ENCODE peak calls at places on chromosomes 6 and 20, in seven cellular contexts. One of them, this sample, is unnamed.

GRCh38 chr6:90065173-90065572 is 170.9 kb downstream of the GJA10 start:
- DNase-seq in brain microvascular endothelial cell: no peak
- DNase-seq in dorsolateral prefrontal cortex: no peak
- DNase-seq in endothelial cell of umbilical vein: no peak
- DNase-seq in SK-N-SH: no peak
- DNase-seq in GM20000: no peak
- DNase-seq in Panc1: no peak
- DNase-seq in this sample: no peak

GRCh38 chr6:136628996-136629395 is 78.8 kb upstream of the MAP7 start:
- DNase-seq in brain microvascular endothelial cell: peak; percentile 55
- DNase-seq in dorsolateral prefrontal cortex: no peak
- DNase-seq in endothelial cell of umbilical vein: peak; percentile 36
- DNase-seq in SK-N-SH: no peak
- DNase-seq in GM20000: no peak
- DNase-seq in Panc1: no peak
- DNase-seq in this sample: no peak

GRCh38 chr20:64093013-64093503 is 8.9 kb upstream of the LKAAEAR1 start:
- DNase-seq in brain microvascular endothelial cell: no peak
- DNase-seq in dorsolateral prefrontal cortex: no peak
- DNase-seq in endothelial cell of umbilical vein: no peak
- DNase-seq in SK-N-SH: no peak
- DNase-seq in GM20000: no peak
- DNase-seq in Panc1: no peak
- DNase-seq in this sample: no peak

GRCh38 chr20:53828673-53829085 is 235.0 kb upstream of the ZNF217 start:
- DNase-seq in brain microvascular endothelial cell: peak; percentile 93
- DNase-seq in dorsolateral prefrontal cortex: no peak
- DNase-seq in endothelial cell of umbilical vein: peak; percentile 96
- DNase-seq in SK-N-SH: no peak
- DNase-seq in GM20000: no peak
- DNase-seq in Panc1: peak; percentile 67
- DNase-seq in this sample: no peak

GRCh38 chr6:21201673-21202430 is 391.7 kb upstream of the SOX4 start:
- DNase-seq in brain microvascular endothelial cell: no peak
- DNase-seq in dorsolateral prefrontal cortex: no peak
- DNase-seq in endothelial cell of umbilical vein: no peak
- DNase-seq in SK-N-SH: peak; percentile 47
- DNase-seq in GM20000: no peak
- DNase-seq in Panc1: no peak
- DNase-seq in this sample: no peak

GRCh38 chr20:20411382-20411781 is 43.5 kb downstream of the INSM1 start:
- DNase-seq in brain microvascular endothelial cell: no peak
- DNase-seq in dorsolateral prefrontal cortex: no peak
- DNase-seq in endothelial cell of umbilical vein: no peak
- DNase-seq in SK-N-SH: no peak
- DNase-seq in GM20000: no peak
- DNase-seq in Panc1: no peak
- DNase-seq in this sample: no peak

GRCh38 chr6:35737413-35738211 is 780 bp downstream of the ARMC12 start:
- DNase-seq in brain microvascular endothelial cell: peak; percentile 62
- DNase-seq in dorsolateral prefrontal cortex: no peak
- DNase-seq in endothelial cell of umbilical vein: peak; percentile 77
- DNase-seq in SK-N-SH: peak; percentile 79
- DNase-seq in GM20000: peak; percentile 73
- DNase-seq in Panc1: no peak
- DNase-seq in this sample: no peak

GRCh38 chr6:90285611-90286381 is 10.8 kb downstream of the BACH2 start:
- DNase-seq in brain microvascular endothelial cell: peak; percentile 92
- DNase-seq in dorsolateral prefrontal cortex: peak; percentile 81
- DNase-seq in endothelial cell of umbilical vein: peak; percentile 90
- DNase-seq in SK-N-SH: peak; percentile 36
- DNase-seq in GM20000: peak; percentile 41
- DNase-seq in Panc1: peak; percentile 59
- DNase-seq in this sample: no peak

GRCh38 chr6:113315879-113316278 is 541.3 kb upstream of the MARCKS start:
- DNase-seq in brain microvascular endothelial cell: no peak
- DNase-seq in dorsolateral prefrontal cortex: no peak
- DNase-seq in endothelial cell of umbilical vein: no peak
- DNase-seq in SK-N-SH: no peak
- DNase-seq in GM20000: no peak
- DNase-seq in Panc1: no peak
- DNase-seq in this sample: no peak

GRCh38 chr6:5095236-5095635 is 10.1 kb downstream of the PPP1R3G start:
- DNase-seq in brain microvascular endothelial cell: peak; percentile 56
- DNase-seq in dorsolateral prefrontal cortex: no peak
- DNase-seq in endothelial cell of umbilical vein: no peak
- DNase-seq in SK-N-SH: no peak
- DNase-seq in GM20000: peak; percentile 63
- DNase-seq in Panc1: no peak
- DNase-seq in this sample: no peak

GRCh38 chr6:11198663-11199603 is 33.5 kb downstream of the NEDD9 start:
- DNase-seq in brain microvascular endothelial cell: no peak
- DNase-seq in dorsolateral prefrontal cortex: no peak
- DNase-seq in endothelial cell of umbilical vein: no peak
- DNase-seq in SK-N-SH: no peak
- DNase-seq in GM20000: no peak
- DNase-seq in Panc1: no peak
- DNase-seq in this sample: no peak

GRCh38 chr6:43885399-43886066 is 115.5 kb downstream of the VEGFA start:
- DNase-seq in brain microvascular endothelial cell: no peak
- DNase-seq in dorsolateral prefrontal cortex: no peak
- DNase-seq in endothelial cell of umbilical vein: no peak
- DNase-seq in SK-N-SH: no peak
- DNase-seq in GM20000: no peak
- DNase-seq in Panc1: no peak
- DNase-seq in this sample: no peak
- TF ChIP-seq CTCF in brain microvascular endothelial cell: no peak
- TF ChIP-seq CTCF in dorsolateral prefrontal cortex: no peak
- TF ChIP-seq CTCF in endothelial cell of umbilical vein: no peak
- TF ChIP-seq CTCF in SK-N-SH: no peak
- TF ChIP-seq CTCF in GM20000: no peak
- TF ChIP-seq CTCF in Panc1: no peak
- TF ChIP-seq CTCF in this sample: no peak

GRCh38 chr6:16953905-16954304 is 147.9 kb upstream of the STMND1 start:
- DNase-seq in brain microvascular endothelial cell: no peak
- DNase-seq in dorsolateral prefrontal cortex: no peak
- DNase-seq in endothelial cell of umbilical vein: no peak
- DNase-seq in SK-N-SH: no peak
- DNase-seq in GM20000: no peak
- DNase-seq in Panc1: no peak
- DNase-seq in this sample: no peak

GRCh38 chr6:16948376-16948775 is 153.5 kb upstream of the STMND1 start:
- DNase-seq in brain microvascular endothelial cell: no peak
- DNase-seq in dorsolateral prefrontal cortex: no peak
- DNase-seq in endothelial cell of umbilical vein: no peak
- DNase-seq in SK-N-SH: no peak
- DNase-seq in GM20000: no peak
- DNase-seq in Panc1: no peak
- DNase-seq in this sample: no peak

GRCh38 chr6:16949696-16950095 is 152.2 kb upstream of the STMND1 start:
- DNase-seq in brain microvascular endothelial cell: no peak
- DNase-seq in dorsolateral prefrontal cortex: no peak
- DNase-seq in endothelial cell of umbilical vein: no peak
- DNase-seq in SK-N-SH: no peak
- DNase-seq in GM20000: no peak
- DNase-seq in Panc1: no peak
- DNase-seq in this sample: no peak

GRCh38 chr6:16950311-16950710 is 151.5 kb upstream of the STMND1 start:
- DNase-seq in brain microvascular endothelial cell: no peak
- DNase-seq in dorsolateral prefrontal cortex: no peak
- DNase-seq in endothelial cell of umbilical vein: no peak
- DNase-seq in SK-N-SH: no peak
- DNase-seq in GM20000: no peak
- DNase-seq in Panc1: no peak
- DNase-seq in this sample: no peak

DNA sequence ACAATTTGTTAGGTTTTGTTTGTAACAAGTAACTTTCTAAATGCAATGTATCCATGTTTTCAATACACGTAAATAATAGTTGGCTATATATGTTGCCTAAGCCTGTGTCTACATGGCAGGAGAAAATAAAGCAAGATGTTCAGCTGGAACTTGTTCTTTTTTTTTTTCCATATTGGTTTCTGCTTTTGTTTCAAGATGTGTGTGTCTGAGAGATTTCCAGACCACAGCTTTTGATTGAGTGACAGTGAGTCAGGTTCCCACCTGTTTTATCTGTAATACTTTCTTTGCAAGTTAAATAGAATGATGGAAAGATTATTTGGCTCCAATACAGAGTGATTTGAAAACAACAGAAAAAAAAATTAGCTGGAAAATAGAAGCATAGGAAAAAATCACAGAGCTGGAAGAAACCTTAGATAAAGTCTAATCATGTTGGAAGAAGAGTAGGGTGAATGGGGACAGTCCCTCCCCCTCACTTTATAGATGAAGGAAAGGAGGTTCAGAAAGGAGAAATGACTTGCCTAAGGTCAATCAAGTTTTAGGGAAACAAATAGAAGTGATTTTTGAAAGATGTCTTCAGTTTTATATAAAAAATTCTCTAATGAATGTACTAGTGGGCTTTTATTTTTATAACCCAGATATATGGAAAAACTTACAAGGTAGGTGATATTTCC is 150.9 kb upstream of the STMND1 start:
- DNase-seq in brain microvascular endothelial cell: no peak
- DNase-seq in dorsolateral prefrontal cortex: no peak
- DNase-seq in endothelial cell of umbilical vein: no peak
- DNase-seq in SK-N-SH: no peak
- DNase-seq in GM20000: no peak
- DNase-seq in Panc1: no peak
- DNase-seq in this sample: no peak
- TF ChIP-seq CTCF in brain microvascular endothelial cell: no peak
- TF ChIP-seq CTCF in dorsolateral prefrontal cortex: no peak
- TF ChIP-seq CTCF in endothelial cell of umbilical vein: no peak
- TF ChIP-seq CTCF in SK-N-SH: no peak
- TF ChIP-seq CTCF in GM20000: no peak
- TF ChIP-seq CTCF in Panc1: no peak
- TF ChIP-seq CTCF in this sample: no peak

GRCh38 chr6:84161190-84161589 is 66.3 kb downstream of the CEP162 start:
- DNase-seq in brain microvascular endothelial cell: no peak
- DNase-seq in dorsolateral prefrontal cortex: no peak
- DNase-seq in endothelial cell of umbilical vein: peak; percentile 34
- DNase-seq in SK-N-SH: no peak
- DNase-seq in GM20000: no peak
- DNase-seq in Panc1: no peak
- DNase-seq in this sample: no peak

GRCh38 chr6:84172080-84172479 is 55.4 kb downstream of the CEP162 start:
- DNase-seq in brain microvascular endothelial cell: no peak
- DNase-seq in dorsolateral prefrontal cortex: no peak
- DNase-seq in endothelial cell of umbilical vein: no peak
- DNase-seq in SK-N-SH: no peak
- DNase-seq in GM20000: no peak
- DNase-seq in Panc1: no peak
- DNase-seq in this sample: no peak

DNA sequence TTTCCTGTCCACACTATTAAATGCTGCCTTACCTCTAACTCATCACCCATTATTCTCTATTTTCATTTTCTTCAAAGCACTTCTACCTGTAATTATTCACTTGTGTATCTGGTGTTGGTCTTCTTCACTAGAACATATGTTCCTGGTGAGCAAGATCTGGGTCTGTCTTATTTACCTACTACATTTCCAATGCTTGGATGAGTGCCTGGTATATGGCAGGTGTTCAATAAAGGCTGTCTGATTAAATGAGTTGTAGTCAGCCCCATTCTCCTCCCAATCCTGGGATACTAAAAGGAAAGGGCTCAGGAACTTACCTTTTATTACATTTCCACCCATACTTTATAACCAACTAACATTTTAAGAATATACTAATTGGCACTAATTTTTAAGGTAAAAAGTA is 61.0 kb downstream of the CEP162 start:
- DNase-seq in brain microvascular endothelial cell: no peak
- DNase-seq in dorsolateral prefrontal cortex: no peak
- DNase-seq in endothelial cell of umbilical vein: no peak
- DNase-seq in SK-N-SH: no peak
- DNase-seq in GM20000: no peak
- DNase-seq in Panc1: no peak
- DNase-seq in this sample: no peak
- TF ChIP-seq CTCF in brain microvascular endothelial cell: no peak
- TF ChIP-seq CTCF in dorsolateral prefrontal cortex: no peak
- TF ChIP-seq CTCF in endothelial cell of umbilical vein: no peak
- TF ChIP-seq CTCF in SK-N-SH: no peak
- TF ChIP-seq CTCF in GM20000: no peak
- TF ChIP-seq CTCF in Panc1: no peak
- TF ChIP-seq CTCF in this sample: no peak

GRCh38 chr6:130282234-130282995 is 59.7 kb upstream of the SAMD3 start:
- DNase-seq in brain microvascular endothelial cell: peak; percentile 35
- DNase-seq in dorsolateral prefrontal cortex: no peak
- DNase-seq in endothelial cell of umbilical vein: peak; percentile 19
- DNase-seq in SK-N-SH: peak; percentile 1
- DNase-seq in GM20000: peak; percentile 31
- DNase-seq in Panc1: no peak
- DNase-seq in this sample: no peak
- TF ChIP-seq CTCF in brain microvascular endothelial cell: peak; percentile 75
- TF ChIP-seq CTCF in dorsolateral prefrontal cortex: no peak
- TF ChIP-seq CTCF in endothelial cell of umbilical vein: peak; percentile 21
- TF ChIP-seq CTCF in SK-N-SH: peak; percentile 47
- TF ChIP-seq CTCF in GM20000: peak; percentile 6
- TF ChIP-seq CTCF in Panc1: peak; percentile 19
- TF ChIP-seq CTCF in this sample: no peak

DNA sequence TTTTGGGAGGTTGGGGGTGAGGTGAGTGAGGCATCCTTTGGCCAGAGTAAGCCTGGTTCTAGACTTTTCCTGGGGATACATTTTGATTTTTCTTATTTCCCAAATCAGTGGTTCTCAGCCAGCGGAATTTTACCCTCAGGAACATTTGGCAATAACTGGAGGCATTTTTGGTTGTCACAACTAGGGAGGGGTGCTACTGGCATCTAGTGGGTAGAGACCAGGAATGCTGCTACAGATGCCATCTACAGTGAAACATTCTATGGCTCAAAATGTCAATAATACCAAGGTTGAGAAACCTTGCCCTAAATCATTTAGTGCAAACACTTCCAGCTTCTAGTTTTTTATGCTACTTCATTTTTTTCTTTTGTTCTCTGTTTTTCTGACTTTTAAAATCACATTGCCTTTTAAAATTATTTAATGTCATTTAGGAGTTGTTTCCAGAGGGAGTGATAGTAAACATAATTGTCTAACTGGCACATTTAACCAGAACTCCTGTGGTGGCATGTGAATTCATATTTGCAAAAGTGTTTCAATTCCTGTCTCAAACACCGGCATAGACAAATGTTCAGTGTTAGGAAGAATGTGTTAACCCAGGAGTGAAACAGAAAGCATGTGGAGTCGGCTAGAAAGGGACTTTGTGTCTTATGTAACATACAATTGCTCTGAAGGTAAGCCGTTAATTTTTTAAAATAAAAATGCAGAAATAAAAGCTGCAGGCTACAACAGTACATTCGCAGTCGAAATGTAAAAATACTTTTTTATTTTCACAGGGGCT is 59.0 kb downstream of the QRSL1 start:
- DNase-seq in brain microvascular endothelial cell: no peak
- DNase-seq in dorsolateral prefrontal cortex: no peak
- DNase-seq in endothelial cell of umbilical vein: no peak
- DNase-seq in SK-N-SH: no peak
- DNase-seq in GM20000: no peak
- DNase-seq in Panc1: no peak
- DNase-seq in this sample: no peak
- TF ChIP-seq CTCF in brain microvascular endothelial cell: no peak
- TF ChIP-seq CTCF in dorsolateral prefrontal cortex: no peak
- TF ChIP-seq CTCF in endothelial cell of umbilical vein: no peak
- TF ChIP-seq CTCF in SK-N-SH: peak; percentile 24
- TF ChIP-seq CTCF in GM20000: no peak
- TF ChIP-seq CTCF in Panc1: no peak
- TF ChIP-seq CTCF in this sample: no peak

GRCh38 chr6:122831511-122831910 is 42.5 kb downstream of the SMPDL3A start:
- DNase-seq in brain microvascular endothelial cell: no peak
- DNase-seq in dorsolateral prefrontal cortex: no peak
- DNase-seq in endothelial cell of umbilical vein: no peak
- DNase-seq in SK-N-SH: no peak
- DNase-seq in GM20000: no peak
- DNase-seq in Panc1: no peak
- DNase-seq in this sample: no peak
- TF ChIP-seq CTCF in brain microvascular endothelial cell: no peak
- TF ChIP-seq CTCF in dorsolateral prefrontal cortex: no peak
- TF ChIP-seq CTCF in endothelial cell of umbilical vein: no peak
- TF ChIP-seq CTCF in SK-N-SH: no peak
- TF ChIP-seq CTCF in GM20000: no peak
- TF ChIP-seq CTCF in Panc1: no peak
- TF ChIP-seq CTCF in this sample: no peak

This sample was measured in activated B cell treated with CpG ODN at 0.5 μM for 24 hours.